ENCODE peak calls at places on chromosomes 16 and 17, in five cellular contexts. L, R, G, D and C are unnamed samples.

GRCh38 chr17:83008526-83008925 is 70.9 kb upstream of the METRNL start:
- DNase-seq in L (no peak), R (no peak), G (no peak), D (no peak), C (no peak)

GRCh38 chr17:78993241-78993956 is 13.7 kb upstream of the LGALS3BP start:
- DNase-seq in L (peak), R (peak), G (no peak), D (peak), C (peak)

GRCh38 chr16:3131755-3132377 is 3.0 kb upstream of the ZNF213 start:
- DNase-seq in L (peak), R (no peak), G (peak), D (peak), C (peak)

GRCh38 chr17:7035591-7036368 is at the start of gene SLC16A13:
- DNase-seq in L (peak), R (peak), G (peak), D (peak), C (peak)

GRCh38 chr16:22623351-22623781 is 112.7 kb downstream of the NPIPB5 start:
- DNase-seq in L (no peak), R (no peak), G (no peak), D (no peak), C (no peak)

GRCh38 chr16:70715113-70715711 is 29.4 kb upstream of the MTSS2 start:
- DNase-seq in L (no peak), R (peak), G (no peak), D (no peak), C (no peak)

GRCh38 chr16:89564476-89565255 is 4.2 kb downstream of the RPL13 start:
- DNase-seq in L (no peak), R (no peak), G (no peak), D (no peak), C (no peak)

GRCh38 chr17:83152745-83153611 is 73.6 kb downstream of the METRNL start:
- DNase-seq in L (no peak), R (peak), G (no peak), D (no peak), C (no peak)

GRCh38 chr16:66121466-66121865 is 245.0 kb upstream of the CDH5 start:
- DNase-seq in L (no peak), R (no peak), G (no peak), D (no peak), C (no peak)

GRCh38 chr17:4485676-4486646 is 12.7 kb upstream of the SPNS2 start:
- DNase-seq in L (no peak), R (no peak), G (no peak), D (peak), C (no peak)

GRCh38 chr17:67026341-67026740 is 18.0 kb upstream of the CACNG1 start:
- DNase-seq in L (no peak), R (no peak), G (no peak), D (no peak), C (no peak)

GRCh38 chr16:11361751-11362742 is 16.8 kb downstream of the RMI2 start:
- DNase-seq in L (peak), R (no peak), G (peak), D (peak), C (no peak)

GRCh38 chr16:11251525-11252481 is 4.2 kb downstream of the SOCS1 start:
- DNase-seq in L (no peak), R (no peak), G (no peak), D (peak), C (no peak)

GRCh38 chr17:43888548-43888947 is 18.8 kb downstream of the MPP2 start:
- DNase-seq in L (no peak), R (no peak), G (no peak), D (no peak), C (no peak)

GRCh38 chr16:52629296-52629695 is 82.4 kb upstream of the TOX3 start:
- DNase-seq in L (no peak), R (no peak), G (no peak), D (no peak), C (no peak)

GRCh38 chr16:60491258-60491657 is 1545.0 kb downstream of the CDH8 start:
- DNase-seq in L (no peak), R (no peak), G (no peak), D (no peak), C (no peak)

GRCh38 chr16:47392114-47392513 is 68.7 kb downstream of the ITFG1 start:
- DNase-seq in L (no peak), R (no peak), G (peak), D (peak), C (no peak)

GRCh38 chr16:66961065-66961744 is at the start of gene CES3:
- DNase-seq in L (peak), R (no peak), G (peak), D (peak), C (peak)

GRCh38 chr17:29079887-29080286 is 36.9 kb downstream of the PIPOX start:
- DNase-seq in L (no peak), R (no peak), G (no peak), D (no peak), C (no peak)

GRCh38 chr16:22070361-22071351 is 21.7 kb upstream of the VWA3A start:
- DNase-seq in L (no peak), R (no peak), G (no peak), D (no peak), C (no peak)

GRCh38 chr17:79950711-79951110 is 85.0 kb downstream of the TBC1D16 start:
- DNase-seq in L (no peak), R (no peak), G (no peak), D (no peak), C (peak)

GRCh38 chr17:72946696-72947095 is 145.8 kb downstream of the SLC39A11 start:
- DNase-seq in L (no peak), R (no peak), G (no peak), D (no peak), C (no peak)

GRCh38 chr17:57874434-57875108 is 24.7 kb upstream of the MRPS23 start:
- DNase-seq in L (peak), R (peak), G (no peak), D (no peak), C (peak)

GRCh38 chr16:56260378-56260987 is 69.2 kb downstream of the GNAO1 start:
- DNase-seq in L (no peak), R (no peak), G (no peak), D (no peak), C (no peak)

GRCh38 chr17:74521701-74522201 is 9.5 kb downstream of the CD300LB start:
- DNase-seq in L (no peak), R (no peak), G (no peak), D (no peak), C (no peak)

GRCh38 chr17:4657678-4658077 is 16.2 kb upstream of the ALOX15 start:
- DNase-seq in L (no peak), R (no peak), G (no peak), D (no peak), C (no peak)

GRCh38 chr16:87350681-87351319 is 32.8 kb downstream of the FBXO31 start:
- DNase-seq in L (no peak), R (no peak), G (no peak), D (no peak), C (peak)

GRCh38 chr17:40442392-40443195 is 656 bp upstream of the IGFBP4 start:
- DNase-seq in L (no peak), R (peak), G (no peak), D (no peak), C (no peak)

GRCh38 chr17:48639982-48640857 is 14.1 kb upstream of the HOXB9 start:
- DNase-seq in L (no peak), R (no peak), G (no peak), D (no peak), C (no peak)

GRCh38 chr17:35701491-35701890 is 29.9 kb upstream of the RASL10B start:
- DNase-seq in L (no peak), R (no peak), G (no peak), D (no peak), C (no peak)

GRCh38 chr17:69528035-69528434 is 113.5 kb downstream of the MAP2K6 start:
- DNase-seq in L (no peak), R (no peak), G (no peak), D (no peak), C (no peak)

GRCh38 chr17:80117491-80118401 is 16.4 kb downstream of the GAA start:
- DNase-seq in L (no peak), R (no peak), G (no peak), D (no peak), C (no peak)

GRCh38 chr16:50841081-50841886 is 99.4 kb downstream of the CYLD start:
- DNase-seq in L (no peak), R (no peak), G (no peak), D (peak), C (no peak)

GRCh38 chr17:64320613-64321553 is 57.8 kb upstream of the TEX2 start:
- DNase-seq in L (peak), R (peak), G (peak), D (peak), C (peak)

GRCh38 chr16:53518550-53519416 is 15.8 kb upstream of the AKTIP start:
- DNase-seq in L (peak), R (peak), G (peak), D (peak), C (no peak)

GRCh38 chr16:79723583-79724168 is 123.1 kb upstream of the MAF start:
- DNase-seq in L (no peak), R (no peak), G (no peak), D (no peak), C (no peak)

GRCh38 chr17:6468051-6468790 is 24.0 kb downstream of the PIMREG start:
- DNase-seq in L (no peak), R (no peak), G (no peak), D (no peak), C (no peak)

GRCh38 chr17:40453881-40454630 is 10.8 kb downstream of the IGFBP4 start:
- DNase-seq in L (no peak), R (no peak), G (no peak), D (no peak), C (no peak)

GRCh38 chr17:63405741-63406261 is 40.3 kb downstream of the CYB561 start:
- DNase-seq in L (no peak), R (no peak), G (peak), D (peak), C (no peak)

GRCh38 chr16:89395150-89396142 is 94.9 kb downstream of the ANKRD11 start:
- DNase-seq in L (no peak), R (peak), G (no peak), D (no peak), C (no peak)